ENCODE peak calls at places on chromosomes 11 and 22, in eight cellular contexts. J is astrocyte of the cerebellum; D is GM23248; G is kidney; X is CD4-positive, CD25-positive, alpha-beta regulatory T cell; R is sigmoid colon; P is OCI-LY7; W is endodermal cell. B is an unnamed sample.

GRCh38 chr11:102389253-102389652 is 42.2 kb downstream of the BIRC2 start:
- DNase-seq in W (no peak), R (no peak), D (no peak), P (no peak), J (no peak), X (no peak), G (no peak), B (no peak)

GRCh38 chr11:64305691-64306562 is 603 bp downstream of the ESRRA start:
- DNase-seq in J (no peak), X (peak), W (peak), G (peak), D (peak), P (peak), R (peak), B (peak)

GRCh38 chr11:10637629-10638028 is 55.9 kb downstream of the IRAG1 start:
- DNase-seq in P (no peak), W (peak), G (no peak), D (no peak), J (no peak), R (no peak), X (no peak), B (no peak)

GRCh38 chr11:18394928-18395734 is 768 bp downstream of the LDHA start:
- DNase-seq in G (no peak), D (peak), X (no peak), J (no peak), R (no peak), P (peak), W (peak), B (no peak)

GRCh38 chr22:40818192-40818746 is 877 bp downstream of the SLC25A17 start:
- DNase-seq in G (no peak), D (peak), X (no peak), P (no peak), W (no peak), R (no peak), J (no peak), B (no peak)

GRCh38 chr11:75142714-75143419 is 8.0 kb upstream of the SLCO2B1 start:
- DNase-seq in P (peak), J (peak), G (peak), D (peak), X (peak), W (peak), R (peak), B (peak)

GRCh38 chr11:101759771-101760450 is 154.9 kb upstream of the CEP126 start:
- DNase-seq in D (peak), P (no peak), X (no peak), J (no peak), W (no peak), G (no peak), R (no peak), B (no peak)

GRCh38 chr11:24386551-24387404 is 110.1 kb upstream of the LUZP2 start:
- DNase-seq in W (peak), X (no peak), J (peak), P (no peak), G (no peak), R (no peak), D (peak), B (no peak)

GRCh38 chr22:39318507-39319283 is 728 bp downstream of the RPL3 start:
- DNase-seq in P (peak), D (peak), R (no peak), X (no peak), G (no peak), W (no peak), J (no peak), B (no peak)

GRCh38 chr11:72534859-72535547 is 100.7 kb upstream of the CLPB start:
- DNase-seq in J (no peak), W (peak), R (no peak), P (no peak), X (no peak), D (peak), G (no peak), B (no peak)

DNA sequence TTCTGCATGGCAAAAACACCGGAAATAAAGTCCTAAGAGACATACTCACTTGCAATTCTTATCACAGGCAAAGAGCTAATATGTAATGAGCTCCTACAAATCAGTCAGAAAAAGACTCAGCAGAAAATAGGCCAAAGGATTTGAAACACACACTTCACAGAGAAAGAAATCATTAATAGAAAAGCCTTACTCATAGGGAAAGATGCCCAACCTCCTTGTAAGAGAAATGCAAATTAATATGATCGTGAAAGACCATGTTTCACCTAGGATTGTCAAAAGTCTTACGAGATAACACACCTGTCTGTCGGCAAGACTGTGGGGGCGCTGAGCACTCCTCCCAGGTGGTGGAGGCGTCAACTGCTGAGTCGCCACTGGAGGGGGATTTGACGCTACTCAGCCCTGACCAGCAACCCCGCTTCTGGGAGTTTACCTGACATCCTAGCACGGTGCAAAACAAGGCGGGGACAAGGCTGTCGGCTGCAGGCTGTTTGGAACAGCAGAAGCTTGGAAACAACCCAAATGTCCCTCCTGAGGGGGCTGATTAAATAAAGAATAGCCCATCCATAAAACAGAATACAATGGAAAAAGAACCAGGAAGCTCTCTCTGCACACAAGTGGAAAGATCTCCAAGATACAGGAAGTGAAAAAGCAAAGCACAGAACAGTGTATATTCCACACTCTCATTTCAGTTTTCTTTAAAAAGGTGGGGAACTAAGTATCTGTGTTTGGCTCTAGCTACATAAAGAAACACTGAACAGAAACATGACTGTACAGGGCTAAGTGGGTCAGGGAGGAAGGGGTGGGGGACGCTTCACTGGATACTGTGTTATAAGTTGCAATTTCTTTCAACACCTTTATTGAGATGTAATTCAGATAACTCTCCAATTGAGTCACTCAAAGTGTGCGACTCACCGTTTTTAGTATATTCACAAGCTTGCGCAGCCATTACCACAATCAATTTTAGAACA is 11.5 kb downstream of the CSNK1E start:
- DNase-seq in J (no peak), X (no peak), R (no peak), D (peak), P (peak), G (no peak), W (peak), B (no peak)
- H3K4me3 ChIP-seq in J (no peak), X (peak), R (no peak), D (no peak), P (peak), G (peak), W (no peak), B (no peak)

GRCh38 chr11:26993965-26994446 is at the start of gene FIBIN:
- DNase-seq in X (no peak), W (peak), D (peak), J (no peak), G (peak), R (peak), P (no peak), B (no peak)
- H3K4me3 ChIP-seq in X (no peak), W (no peak), D (peak), J (peak), G (peak), R (peak), P (no peak), B (peak)

GRCh38 chr22:37025500-37026070 is 6.0 kb downstream of the MPST start:
- DNase-seq in D (no peak), P (no peak), R (no peak), G (peak), W (no peak), J (no peak), X (no peak), B (no peak)

GRCh38 chr22:37021710-37022482 is 2.4 kb downstream of the MPST start:
- DNase-seq in W (peak), P (peak), D (peak), G (peak), J (no peak), R (no peak), X (peak), B (no peak)

GRCh38 chr22:37024339-37025157 is 5.0 kb downstream of the MPST start:
- DNase-seq in P (no peak), W (no peak), R (no peak), J (no peak), D (no peak), X (no peak), G (peak), B (no peak)

GRCh38 chr22:37022483-37023337 is 3.2 kb downstream of the MPST start:
- DNase-seq in R (no peak), P (no peak), W (no peak), D (no peak), J (no peak), G (peak), X (no peak), B (no peak)

GRCh38 chr22:37023743-37024338 is 4.3 kb downstream of the MPST start:
- DNase-seq in X (no peak), D (no peak), W (no peak), G (peak), R (no peak), J (no peak), P (no peak), B (no peak)
- H3K4me3 ChIP-seq in X (no peak), D (no peak), W (no peak), G (no peak), R (no peak), J (no peak), P (no peak), B (no peak)

GRCh38 chr11:69010964-69011623 is 2.0 kb downstream of the MRGPRF start:
- DNase-seq in D (peak), X (no peak), G (peak), J (no peak), P (peak), R (peak), W (peak), B (no peak)
- H3K4me3 ChIP-seq in D (peak), X (no peak), G (peak), J (peak), P (no peak), R (peak), W (peak), B (no peak)

DNA sequence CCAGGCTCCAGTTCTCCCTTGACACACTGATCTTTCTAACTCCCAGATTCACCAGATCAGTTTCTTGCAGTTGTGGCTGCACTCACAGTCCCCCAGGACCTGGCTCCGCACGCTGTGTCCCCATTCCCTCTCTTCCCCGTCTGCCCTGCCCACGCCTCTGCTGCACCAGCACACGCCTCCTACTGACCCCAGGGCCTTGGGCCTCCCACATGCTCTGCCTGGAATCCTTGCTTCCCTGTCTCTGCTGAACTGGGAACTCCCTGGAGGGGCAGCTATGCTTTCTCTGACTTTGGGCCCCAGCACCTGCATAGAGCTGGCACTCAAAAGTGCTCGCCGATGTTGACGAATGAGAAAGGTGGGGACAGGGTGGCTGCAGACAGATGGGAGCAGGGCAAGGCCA is 68.9 kb downstream of the MYO7A start:
- DNase-seq in D (no peak), R (peak), J (no peak), W (no peak), X (no peak), P (no peak), G (peak), B (peak)
- H3K4me3 ChIP-seq in D (no peak), R (no peak), J (no peak), W (no peak), X (no peak), P (no peak), G (no peak), B (no peak)

GRCh38 chr22:20866716-20867115 is 7.9 kb downstream of the SNAP29 start:
- DNase-seq in G (no peak), R (no peak), P (no peak), D (no peak), X (no peak), W (no peak), J (no peak), B (no peak)
- H3K4me3 ChIP-seq in G (no peak), R (no peak), P (no peak), D (no peak), X (no peak), W (no peak), J (no peak), B (no peak)

GRCh38 chr11:68935516-68936357 is 32.0 kb downstream of the IGHMBP2 start:
- DNase-seq in G (peak), W (no peak), R (no peak), X (no peak), J (no peak), D (no peak), P (no peak), B (peak)
- H3K4me3 ChIP-seq in G (no peak), W (no peak), R (no peak), X (no peak), J (no peak), D (no peak), P (no peak), B (no peak)

B was measured in RWPE2.